ENCODE peak calls at places on chromosomes 3 and 15, in seven cellular contexts. J is tibial artery; S is right cardiac atrium; N is PC-9; L is GM12865; R is choroid plexus epithelial cell; A is effector memory CD4-positive, alpha-beta T cell. F is an unnamed sample.

GRCh38 chr15:67510597-67511225 is 10.2 kb upstream of the C15orf61 start:
- DNase-seq in J (no peak), S (no peak), N (no peak), L (no peak), R (peak), A (no peak), F (no peak)

GRCh38 chr3:70064194-70064787 is 64.8 kb downstream of the SAMMSON start:
- DNase-seq in J (no peak), S (no peak), N (no peak), L (peak), R (peak), A (no peak), F (no peak)

GRCh38 chr15:52234596-52235541 is 43.7 kb upstream of the GNB5 start:
- DNase-seq in J (no peak), S (no peak), N (no peak), L (peak), R (no peak), A (no peak), F (peak)

GRCh38 chr15:70505411-70505919 is 257.9 kb downstream of the UACA start:
- DNase-seq in J (no peak), S (no peak), N (peak), L (peak), R (peak), A (no peak), F (no peak)

GRCh38 chr3:60954049-60954448 is 297.2 kb downstream of the FHIT start:
- DNase-seq in J (no peak), S (no peak), N (no peak), L (no peak), R (no peak), A (no peak), F (no peak)

GRCh38 chr3:117941015-117941414 is 1093.6 kb downstream of the IGSF11 start:
- DNase-seq in J (no peak), S (no peak), N (no peak), L (no peak), R (no peak), A (no peak), F (no peak)

GRCh38 chr15:74892313-74892712 is 2.5 kb downstream of the MPI start:
- DNase-seq in J (no peak), S (no peak), N (peak), L (no peak), R (no peak), A (no peak), F (no peak)

GRCh38 chr3:134312072-134312872 is 61.6 kb upstream of the RYK start:
- DNase-seq in J (peak), S (peak), N (peak), L (peak), R (peak), A (no peak), F (no peak)

GRCh38 chr3:110165753-110166152 is 828.4 kb upstream of the DPPA4 start:
- DNase-seq in J (no peak), S (no peak), N (no peak), L (peak), R (peak), A (no peak), F (no peak)

GRCh38 chr3:59733041-59733809 is 683.4 kb upstream of the CFAP20DC start:
- DNase-seq in J (no peak), S (no peak), N (no peak), L (no peak), R (no peak), A (no peak), F (no peak)

GRCh38 chr15:56339594-56339993 is 25.6 kb upstream of the TEX9 start:
- DNase-seq in J (no peak), S (no peak), N (no peak), L (no peak), R (no peak), A (no peak), F (no peak)

GRCh38 chr3:133988631-133989161 is 41.0 kb downstream of the SLCO2A1 start:
- DNase-seq in J (no peak), S (no peak), N (no peak), L (no peak), R (no peak), A (no peak), F (no peak)

GRCh38 chr3:177523991-177524438 is 326.7 kb upstream of the TBL1XR1 start:
- DNase-seq in J (no peak), S (no peak), N (peak), L (no peak), R (peak), A (no peak), F (no peak)

GRCh38 chr15:76533060-76533955 is 196.7 kb downstream of the ISL2 start:
- DNase-seq in J (no peak), S (no peak), N (no peak), L (no peak), R (peak), A (no peak), F (no peak)

GRCh38 chr15:42066764-42067415 is 27.5 kb downstream of the PLA2G4D start:
- DNase-seq in J (peak), S (no peak), N (no peak), L (no peak), R (no peak), A (no peak), F (no peak)

GRCh38 chr3:27632431-27633223 is 89.5 kb downstream of the EOMES start:
- DNase-seq in J (peak), S (peak), N (peak), L (peak), R (peak), A (peak), F (no peak)

GRCh38 chr3:141050913-141051632 is at the start of gene SPSB4:
- DNase-seq in J (no peak), S (peak), N (peak), L (no peak), R (peak), A (no peak), F (no peak)

GRCh38 chr15:88649286-88649733 is 10.5 kb downstream of the ISG20 start:
- DNase-seq in J (peak), S (peak), N (no peak), L (peak), R (peak), A (peak), F (no peak)

GRCh38 chr3:19365471-19365870 is 217.2 kb downstream of the KCNH8 start:
- DNase-seq in J (no peak), S (no peak), N (no peak), L (no peak), R (no peak), A (no peak), F (no peak)

GRCh38 chr3:152317184-152317583 is 48.5 kb downstream of the MBNL1 start:
- DNase-seq in J (no peak), S (peak), N (no peak), L (no peak), R (no peak), A (no peak), F (no peak)

GRCh38 chr15:96246057-96246456 is 84.4 kb upstream of the NR2F2 start:
- DNase-seq in J (no peak), S (no peak), N (no peak), L (no peak), R (no peak), A (no peak), F (no peak)

GRCh38 chr15:85091990-85092389 is 110.3 kb downstream of the PDE8A start:
- DNase-seq in J (no peak), S (no peak), N (no peak), L (no peak), R (no peak), A (no peak), F (no peak)

GRCh38 chr3:138011722-138012121 is 1.8 kb downstream of the CLDN18 start:
- DNase-seq in J (no peak), S (no peak), N (no peak), L (no peak), R (no peak), A (no peak), F (no peak)

GRCh38 chr3:120678331-120678845 is 3.7 kb downstream of the HGD start:
- DNase-seq in J (no peak), S (peak), N (peak), L (peak), R (peak), A (no peak), F (no peak)

GRCh38 chr3:37991109-37991508 is 523 bp downstream of the VILL start:
- DNase-seq in J (peak), S (no peak), N (no peak), L (no peak), R (no peak), A (no peak), F (no peak)
- H3K4me3 ChIP-seq in J (no peak), S (no peak), N (peak), L (no peak), R (no peak), A (no peak), F (no peak)

GRCh38 chr3:127234784-127235183 is 41.9 kb downstream of the PRR23E start:
- DNase-seq in J (no peak), S (no peak), N (no peak), L (no peak), R (no peak), A (no peak), F (no peak)
- H3K4me3 ChIP-seq in J (no peak), S (no peak), N (no peak), L (no peak), R (no peak), A (no peak), F (no peak)

DNA sequence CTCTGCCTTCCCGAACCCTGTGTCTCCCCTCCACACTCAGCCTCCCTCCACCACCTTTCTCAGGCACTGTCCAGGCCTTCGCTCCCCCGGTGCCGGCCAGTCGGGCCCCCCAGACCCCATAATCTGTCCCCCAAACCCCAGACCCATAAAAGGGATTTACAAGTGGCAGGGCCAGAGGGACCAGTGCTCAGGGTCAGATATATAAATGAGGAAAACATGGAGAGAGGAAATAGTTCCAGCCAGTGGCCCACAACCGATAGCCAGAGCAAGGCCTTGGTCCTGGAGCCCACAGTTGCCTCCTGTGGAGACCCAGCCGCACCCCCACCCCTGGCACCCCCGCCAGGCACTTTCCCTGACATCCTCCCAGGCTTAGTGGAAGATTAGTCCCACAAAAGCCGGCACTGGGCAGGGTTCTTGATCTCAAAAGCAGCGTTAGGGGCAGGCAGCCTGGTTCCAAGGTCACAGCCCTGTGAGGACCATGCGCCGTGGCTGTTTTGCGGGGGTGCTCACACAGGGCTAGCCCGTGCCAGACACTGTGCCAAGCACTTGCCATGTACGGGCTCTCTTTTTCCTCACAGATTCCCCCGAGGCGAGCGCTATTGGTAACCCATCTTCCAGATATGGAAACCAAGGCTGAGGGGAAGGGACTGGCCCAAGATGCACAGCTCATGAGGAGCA is 1.1 kb upstream of the PLXND1 start:
- DNase-seq in J (peak), S (peak), N (no peak), L (no peak), R (no peak), A (no peak), F (no peak)
- H3K4me3 ChIP-seq in J (peak), S (peak), N (peak), L (no peak), R (peak), A (peak), F (no peak)

GRCh38 chr3:129626744-129627349 is 20.4 kb upstream of the PLXND1 start:
- DNase-seq in J (peak), S (peak), N (peak), L (peak), R (peak), A (peak), F (peak)

GRCh38 chr3:129627350-129628168 is 21.1 kb upstream of the PLXND1 start:
- DNase-seq in J (peak), S (peak), N (peak), L (peak), R (peak), A (peak), F (peak)

GRCh38 chr3:129625071-129625874 is 18.8 kb upstream of the PLXND1 start:
- DNase-seq in J (peak), S (peak), N (no peak), L (no peak), R (no peak), A (no peak), F (no peak)

GRCh38 chr3:129629011-129629410 is 22.5 kb upstream of the PLXND1 start:
- DNase-seq in J (peak), S (no peak), N (no peak), L (no peak), R (no peak), A (no peak), F (no peak)

DNA sequence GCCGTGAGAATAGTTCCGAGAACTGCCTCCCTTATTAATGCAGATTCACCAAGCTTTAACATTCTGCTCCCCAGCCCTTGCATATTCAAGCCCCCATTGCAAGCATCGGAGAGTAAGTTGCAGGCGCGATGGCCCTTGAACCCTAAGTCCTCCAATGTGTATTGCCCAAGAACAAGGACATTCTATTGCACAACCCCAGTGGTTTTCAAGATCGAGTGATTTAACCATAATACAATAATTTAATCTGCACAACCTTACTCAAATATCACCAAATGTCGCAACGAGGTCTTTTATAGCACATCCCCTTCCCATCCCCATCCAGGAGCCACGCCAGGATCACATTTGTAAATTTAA is 21.7 kb upstream of the PLXND1 start:
- DNase-seq in J (no peak), S (peak), N (no peak), L (no peak), R (no peak), A (no peak), F (no peak)
- H3K4me3 ChIP-seq in J (peak), S (peak), N (peak), L (peak), R (peak), A (peak), F (peak)

GRCh38 chr3:192731233-192731632 is 3.9 kb upstream of the FGF12 start:
- DNase-seq in J (no peak), S (no peak), N (no peak), L (no peak), R (no peak), A (no peak), F (no peak)
- H3K4me3 ChIP-seq in J (no peak), S (no peak), N (no peak), L (no peak), R (no peak), A (no peak), F (no peak)

DNA sequence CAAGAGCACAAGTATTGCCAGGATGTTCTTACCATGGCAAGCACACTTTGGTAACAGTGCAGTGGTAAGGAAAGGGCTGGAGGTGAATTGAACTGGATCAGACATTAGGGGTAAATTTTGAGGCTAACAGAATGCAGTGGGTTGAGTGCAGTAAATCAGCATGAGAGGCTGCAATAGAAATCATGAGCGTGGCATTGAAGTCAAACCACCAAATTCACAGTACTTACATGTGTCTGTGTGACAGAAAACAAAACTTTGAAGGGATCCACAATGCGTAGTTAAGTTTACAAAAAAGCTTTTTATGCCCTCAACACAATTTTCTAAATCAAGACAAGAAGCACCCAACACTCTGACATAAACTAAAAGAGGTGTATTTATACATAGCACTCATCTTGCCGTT is 428.0 kb upstream of the ARHGEF26 start:
- DNase-seq in J (no peak), S (no peak), N (no peak), L (no peak), R (no peak), A (no peak), F (no peak)
- H3K4me3 ChIP-seq in J (no peak), S (no peak), N (no peak), L (no peak), R (no peak), A (no peak), F (no peak)